ENCODE peak calls at places on chromosomes 5 and 9, in five cellular contexts. O is heart left ventricle, X is A549, G is IMR-90, N is kidney. H is an unnamed sample.

GRCh38 chr9:105067895-105068580 is 140.1 kb upstream of the ABCA1 start:
- DNase-seq in X (peak; percentile 60), O (no peak), G (peak; percentile 76), N (no peak), H (no peak)

GRCh38 chr9:37156781-37157356 is 36.5 kb downstream of the ZCCHC7 start:
- DNase-seq in N (no peak), X (no peak), O (no peak), G (peak; percentile 38), H (no peak)

GRCh38 chr9:137095664-137096517 is 9.1 kb downstream of the MAN1B1 start:
- DNase-seq in X (no peak), N (no peak), G (no peak), O (no peak), H (no peak)

GRCh38 chr9:105251733-105252404 is 7.4 kb downstream of the SLC44A1 start:
- DNase-seq in O (no peak), X (no peak), N (no peak), G (no peak), H (no peak)

GRCh38 chr9:137054932-137055384 is 1.1 kb upstream of the ENTPD2 start:
- DNase-seq in N (no peak), G (no peak), O (no peak), X (no peak), H (no peak)

GRCh38 chr5:174457141-174457678 is 267.2 kb upstream of the MSX2 start:
- DNase-seq in G (no peak), N (no peak), O (no peak), X (no peak), H (no peak)

GRCh38 chr9:16413509-16414016 is 456.9 kb downstream of the BNC2 start:
- DNase-seq in G (peak; percentile 98), X (peak; percentile 99), N (no peak), O (no peak), H (peak; percentile 6)

GRCh38 chr5:15191012-15191411 is 309.0 kb upstream of the FBXL7 start:
- DNase-seq in N (no peak), O (no peak), X (no peak), G (no peak), H (no peak)

GRCh38 chr9:117649126-117649525 is 55.1 kb upstream of the TLR4 start:
- DNase-seq in O (no peak), G (no peak), N (no peak), X (no peak), H (no peak)

GRCh38 chr9:96449522-96449843 is 486 bp upstream of the HABP4 start:
- DNase-seq in N (no peak), O (no peak), G (no peak), X (no peak), H (no peak)

GRCh38 chr5:3709058-3709723 is 113.6 kb downstream of the IRX1 start:
- DNase-seq in G (no peak), N (no peak), X (no peak), O (no peak), H (no peak)

GRCh38 chr9:26748449-26749058 is 144.0 kb downstream of the CAAP1 start:
- DNase-seq in N (no peak), X (no peak), G (no peak), O (no peak), H (no peak)
- TF ChIP-seq CTCF in N (no peak), X (no peak), G (no peak), O (no peak), H (no peak)

GRCh38 chr9:135183069-135183468 is 95.6 kb downstream of the OLFM1 start:
- DNase-seq in O (no peak), N (no peak), G (no peak), X (no peak), H (no peak)
- H3K4me1 ChIP-seq in O (no peaks in the 10 kb centered on the region), N (no peaks in the 10 kb centered on the region), G (no peaks in the 10 kb centered on the region), X (no peaks in the 10 kb centered on the region), H (peaks cover 19% of the 10 kb centered on the region)

DNA sequence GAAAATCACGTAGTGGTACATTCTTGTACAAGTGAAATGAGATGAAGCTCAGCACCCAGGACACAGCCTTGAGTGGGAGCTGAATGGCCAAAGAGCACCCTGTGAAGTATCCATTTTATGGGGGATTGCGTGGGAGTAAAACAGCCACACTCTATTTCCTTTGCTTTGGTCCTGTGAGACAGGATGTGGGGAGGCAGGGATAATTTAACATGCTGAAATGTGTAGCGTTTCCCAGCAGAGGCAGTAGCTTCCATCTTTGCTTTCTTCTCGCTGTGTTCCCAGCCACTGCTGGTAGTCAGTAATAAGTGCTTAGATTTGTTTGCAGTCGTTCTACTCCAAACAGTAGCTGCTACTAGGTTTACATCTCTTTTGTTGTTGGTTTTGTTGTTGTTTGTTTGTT is 4.4 kb downstream of the IL31RA start:
- DNase-seq in X (no peak), G (peak; percentile 16), N (no peak), O (no peak), H (no peak)
- TF ChIP-seq CTCF in X (no peak), G (no peak), N (no peak), O (no peak), H (no peak)

GRCh38 chr5:180818275-180818674 is 15.7 kb upstream of the MGAT1 start:
- DNase-seq in N (no peak), O (no peak), X (no peak), G (no peak), H (no peak)

GRCh38 chr5:180821538-180821937 is 18.9 kb upstream of the MGAT1 start:
- DNase-seq in X (no peak), N (no peak), G (no peak), O (no peak), H (no peak)

GRCh38 chr5:180818942-180819341 is 16.3 kb upstream of the MGAT1 start:
- DNase-seq in X (no peak), N (no peak), O (no peak), G (no peak), H (no peak)

GRCh38 chr5:180823346-180823745 is 20.7 kb upstream of the MGAT1 start:
- DNase-seq in O (no peak), G (no peak), N (peak; percentile 36), X (no peak), H (no peak)

DNA sequence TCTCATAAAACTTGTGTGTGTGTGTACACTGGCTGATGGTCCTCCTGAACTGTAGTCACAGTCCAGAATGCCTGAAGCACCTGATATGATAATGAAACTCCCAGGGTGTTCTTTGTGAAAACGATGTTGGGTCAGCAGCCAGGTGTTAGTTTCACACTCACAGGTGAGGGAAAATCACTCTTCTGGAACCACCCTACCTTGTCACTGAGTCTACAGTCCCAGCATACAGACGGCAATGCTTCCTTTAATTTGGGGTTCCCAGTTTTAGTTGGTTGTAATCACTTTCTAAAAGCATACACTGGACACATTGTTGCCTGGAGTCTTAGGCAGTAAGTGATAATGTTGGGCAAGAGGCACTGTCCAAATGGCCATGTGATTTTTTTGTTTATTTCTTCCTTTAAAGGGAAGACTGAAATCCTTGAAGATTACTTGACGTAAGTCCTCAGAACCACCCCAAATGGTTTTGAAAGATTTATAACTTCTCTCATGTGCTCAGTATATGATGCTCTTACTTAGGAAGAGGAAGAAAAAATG is 18.2 kb upstream of the MGAT1 start:
- DNase-seq in X (no peak), N (no peak), O (no peak), G (peak; percentile 22), H (no peak)
- H3K4me1 ChIP-seq in X (peaks cover 4% of the 10 kb centered on the region), N (peaks cover 25% of the 10 kb centered on the region), O (peaks cover 8% of the 10 kb centered on the region), G (peaks cover 25% of the 10 kb centered on the region), H (peaks cover 61% of the 10 kb centered on the region)

GRCh38 chr5:134037160-134037559 is 32.4 kb upstream of the VDAC1 start:
- DNase-seq in X (no peak), N (no peak), O (no peak), G (no peak), H (no peak)
- TF ChIP-seq CTCF in X (no peak), N (no peak), O (no peak), G (no peak), H (no peak)

GRCh38 chr5:154403234-154403633 is 42.6 kb upstream of the SAP30L start:
- DNase-seq in X (no peak), N (no peak), O (no peak), G (peak; percentile 32), H (no peak)
- H3K4me1 ChIP-seq in X (peaks cover 16% of the 10 kb centered on the region), N (no peaks in the 10 kb centered on the region), O (peaks cover 4% of the 10 kb centered on the region), G (peaks cover 3% of the 10 kb centered on the region), H (peaks cover 9% of the 10 kb centered on the region)

GRCh38 chr5:63125862-63126261 is 547.2 kb downstream of the LRRC70 start:
- DNase-seq in G (peak; percentile 33), O (no peak), N (no peak), X (peak; percentile 24), H (no peak)
- TF ChIP-seq CTCF in G (peak; percentile 41), O (peak; percentile 14), N (peak; percentile 38), X (peak; percentile 33), H (peak; percentile 40)

GRCh38 chr5:53549792-53550191 is 10.6 kb upstream of the NDUFS4 start:
- DNase-seq in N (no peak), G (no peak), X (no peak), O (no peak), H (no peak)

GRCh38 chr5:53545744-53546143 is 14.7 kb upstream of the NDUFS4 start:
- DNase-seq in N (no peak), G (no peak), O (no peak), X (no peak), H (no peak)

GRCh38 chr5:53543401-53543800 is 17.0 kb upstream of the NDUFS4 start:
- DNase-seq in N (no peak), O (no peak), G (peak; percentile 66), X (no peak), H (no peak)

GRCh38 chr5:53542917-53543316 is 17.5 kb upstream of the NDUFS4 start:
- DNase-seq in X (no peak), N (no peak), G (no peak), O (no peak), H (no peak)

DNA sequence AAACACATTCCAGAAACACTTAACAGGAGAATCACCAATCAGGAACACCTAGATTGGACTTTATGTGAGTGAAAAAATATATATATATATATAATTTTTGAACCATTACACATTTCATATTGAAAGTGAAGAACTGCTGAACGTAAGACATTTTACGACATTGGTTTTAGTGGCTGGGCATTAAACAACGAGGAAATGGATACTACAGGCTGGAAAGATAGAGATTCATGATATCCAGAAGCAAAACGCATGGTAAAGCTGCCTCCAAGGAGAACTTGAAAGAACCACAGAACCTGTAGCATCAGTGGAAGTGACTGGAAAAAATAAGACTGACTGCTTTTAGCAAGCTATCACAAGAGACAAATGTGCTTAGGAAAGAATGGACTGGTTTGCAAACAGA is 13.2 kb upstream of the NDUFS4 start:
- DNase-seq in X (no peak), G (no peak), O (no peak), N (no peak), H (no peak)
- H3K4me1 ChIP-seq in X (peaks cover 4% of the 10 kb centered on the region), G (no peaks in the 10 kb centered on the region), O (no peaks in the 10 kb centered on the region), N (no peaks in the 10 kb centered on the region), H (no peaks in the 10 kb centered on the region)

DNA sequence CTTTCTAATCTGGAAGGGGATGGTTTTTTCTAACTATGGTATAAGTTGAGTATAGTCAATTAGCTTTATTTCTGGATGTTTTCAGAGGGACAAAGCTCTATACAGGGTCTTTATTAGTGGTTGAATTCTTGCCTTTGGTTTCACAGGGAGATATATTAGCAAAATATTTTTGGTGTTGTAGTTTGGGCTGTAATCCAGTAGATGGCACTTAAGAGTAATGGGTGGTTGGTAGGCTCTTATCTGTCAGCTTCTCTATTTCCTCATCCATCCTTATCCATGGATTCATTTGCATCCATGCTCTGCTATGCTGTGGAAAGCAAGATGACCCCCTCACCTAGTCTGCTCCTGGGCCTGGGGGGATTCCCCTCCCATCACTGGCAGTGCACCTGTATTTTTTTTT is 363.6 kb upstream of the CYLC2 start:
- DNase-seq in O (no peak), N (no peak), G (no peak), X (peak; percentile 27), H (no peak)
- TF ChIP-seq CTCF in O (no peak), N (no peak), G (peak; percentile 24), X (no peak), H (no peak)